ENCODE peak calls at places on chromosomes 11 and 22, in four cellular contexts. D, P, W and V are unnamed samples.

GRCh38 chr11:76169473-76169881 is 36.8 kb downstream of the WNT11 start:
- ATAC-seq in D (no peak), P (no peak), W (no peak), V (no peak)

GRCh38 chr22:40051322-40051721 is 56.6 kb downstream of the FAM83F start:
- ATAC-seq in D (no peak), P (no peak), W (peak), V (no peak)

GRCh38 chr22:45918455-45919370 is 58.2 kb downstream of the WNT7B start:
- ATAC-seq in D (no peak), P (no peak), W (no peak), V (no peak)

GRCh38 chr11:124569697-124570096 is at the start of gene OR8A1:
- ATAC-seq in D (no peak), P (no peak), W (no peak), V (no peak)

GRCh38 chr11:70604630-70605520 is 206.5 kb downstream of the CTTN start:
- ATAC-seq in D (no peak), P (no peak), W (no peak), V (no peak)

GRCh38 chr11:80873309-80873999 is 1432.6 kb upstream of the TENM4 start:
- ATAC-seq in D (no peak), P (no peak), W (no peak), V (no peak)

GRCh38 chr22:23069502-23070357 is 589 bp upstream of the GNAZ start:
- ATAC-seq in D (peak), P (peak), W (peak), V (peak)

GRCh38 chr22:16987822-16988221 is 20.2 kb downstream of the GAB4 start:
- ATAC-seq in D (no peak), P (no peak), W (no peak), V (no peak)

GRCh38 chr11:78050964-78051831 is 12.5 kb upstream of the THRSP start:
- ATAC-seq in D (no peak), P (peak), W (no peak), V (no peak)

GRCh38 chr11:46603704-46604308 is 10.0 kb upstream of the AMBRA1 start:
- ATAC-seq in D (no peak), P (no peak), W (no peak), V (no peak)

GRCh38 chr11:82996966-82997606 is 74.6 kb downstream of the RAB30 start:
- ATAC-seq in D (peak), P (no peak), W (peak), V (peak)

GRCh38 chr11:101584651-101585050 is 844 bp upstream of the TRPC6 start:
- ATAC-seq in D (no peak), P (no peak), W (no peak), V (no peak)

GRCh38 chr11:11992813-11993212 is 15.6 kb downstream of the DKK3 start:
- ATAC-seq in D (no peak), P (no peak), W (no peak), V (no peak)

GRCh38 chr11:33997473-33998347 is 53.8 kb upstream of the CAPRIN1 start:
- ATAC-seq in D (no peak), P (peak), W (peak), V (no peak)

GRCh38 chr22:30828187-30829155 is 133.8 kb downstream of the OSBP2 start:
- ATAC-seq in D (no peak), P (no peak), W (no peak), V (no peak)

GRCh38 chr11:73249304-73249703 is 22.8 kb upstream of the P2RY6 start:
- ATAC-seq in D (peak), P (no peak), W (peak), V (peak)

GRCh38 chr22:36862251-36863242 is 1.7 kb downstream of the NCF4 start:
- ATAC-seq in D (no peak), P (no peak), W (no peak), V (no peak)

GRCh38 chr11:115279831-115280761 is 224.1 kb downstream of the CADM1 start:
- ATAC-seq in D (no peak), P (no peak), W (no peak), V (no peak)

GRCh38 chr11:117875397-117876048 is 935 bp downstream of the FXYD6 start:
- ATAC-seq in D (peak), P (no peak), W (peak), V (peak)

GRCh38 chr11:114260483-114260882 is 35.7 kb upstream of the NNMT start:
- ATAC-seq in D (no peak), P (no peak), W (no peak), V (no peak)

GRCh38 chr11:61327669-61328071 is 5.2 kb downstream of the DDB1 start:
- ATAC-seq in D (no peak), P (peak), W (no peak), V (no peak)

GRCh38 chr11:67384851-67385366 is 6.9 kb upstream of the RAD9A start:
- ATAC-seq in D (no peak), P (peak), W (no peak), V (no peak)

GRCh38 chr11:119989422-119989821 is 148.5 kb downstream of the TRIM29 start:
- ATAC-seq in D (no peak), P (no peak), W (no peak), V (no peak)

GRCh38 chr22:39809772-39810557 is 83.6 kb downstream of the ENTHD1 start:
- ATAC-seq in D (peak), P (no peak), W (peak), V (peak)

GRCh38 chr22:46923394-46923793 is 160.9 kb downstream of the TBC1D22A start:
- ATAC-seq in D (no peak), P (no peak), W (no peak), V (no peak)

GRCh38 chr11:15336016-15336415 is 221.3 kb downstream of the INSC start:
- ATAC-seq in D (no peak), P (no peak), W (no peak), V (no peak)

GRCh38 chr11:124179311-124179710 is 3.8 kb upstream of the OR10D3 start:
- ATAC-seq in D (no peak), P (no peak), W (no peak), V (no peak)